ENCODE peak calls at places on chromosomes 1 and 21, in four cellular contexts. J, X, C and I are unnamed samples.

GRCh38 chr1:31627930-31628421 is 10.5 kb downstream of the HCRTR1 start:
- DNase-seq in J (no peak), X (no peak), C (no peak), I (no peak)

GRCh38 chr1:201566933-201567801 is 28.2 kb downstream of the NAV1 start:
- DNase-seq in J (no peak), X (no peak), C (no peak), I (peak)

GRCh38 chr1:151596166-151596933 is 15.5 kb upstream of the SNX27 start:
- DNase-seq in J (no peak), X (no peak), C (no peak), I (no peak)

GRCh38 chr1:197740992-197741391 is 34.3 kb downstream of the DENND1B start:
- DNase-seq in J (no peak), X (no peak), C (no peak), I (no peak)

GRCh38 chr1:16212251-16212961 is at the start of gene ARHGEF19:
- DNase-seq in J (no peak), X (no peak), C (peak), I (peak)

GRCh38 chr1:151156515-151156819 is at the start of gene TNFAIP8L2:
- DNase-seq in J (no peak), X (peak), C (no peak), I (no peak)

GRCh38 chr21:41147096-41147978 is 20.6 kb upstream of the BACE2 start:
- DNase-seq in J (no peak), X (no peak), C (no peak), I (peak)

GRCh38 chr1:118960026-118960561 is 28.0 kb downstream of the TBX15 start:
- DNase-seq in J (peak), X (no peak), C (no peak), I (no peak)

GRCh38 chr1:238099871-238100270 is 209.1 kb upstream of the ZP4 start:
- DNase-seq in J (no peak), X (no peak), C (no peak), I (no peak)

GRCh38 chr21:26115899-26116298 is 54.7 kb downstream of the APP start:
- DNase-seq in J (no peak), X (no peak), C (no peak), I (peak)